ENCODE peak calls at places on chromosomes 4 and X, in four cellular contexts. One of them, this sample, is unnamed.

GRCh38 chr4:155552180-155552579 is 114.5 kb upstream of the GUCY1A1 start:
- DNase-seq in NCI-H446 treated with DMSO at 0.1 percent for 48 hours: no peak
- DNase-seq in sigmoid colon: no peak
- DNase-seq in astrocyte of the spinal cord: peak
- DNase-seq in this sample: no peak

GRCh38 chrX:20254712-20255299 is 11.9 kb downstream of the RPS6KA3 start:
- DNase-seq in astrocyte of the spinal cord: peak
- DNase-seq in NCI-H446 treated with DMSO at 0.1 percent for 48 hours: no peak
- DNase-seq in sigmoid colon: no peak
- DNase-seq in this sample: no peak

GRCh38 chrX:104351173-104351769 is 96.5 kb upstream of the ESX1 start:
- DNase-seq in NCI-H446 treated with DMSO at 0.1 percent for 48 hours: no peak
- DNase-seq in sigmoid colon: no peak
- DNase-seq in astrocyte of the spinal cord: peak
- DNase-seq in this sample: no peak

GRCh38 chrX:48086119-48086518 is 14.7 kb upstream of the ZNF630 start:
- DNase-seq in NCI-H446 treated with DMSO at 0.1 percent for 48 hours: no peak
- DNase-seq in astrocyte of the spinal cord: no peak
- DNase-seq in sigmoid colon: no peak
- DNase-seq in this sample: no peak

GRCh38 chr4:175542787-175543186 is 269.3 kb downstream of the GPM6A start:
- DNase-seq in astrocyte of the spinal cord: no peak
- DNase-seq in NCI-H446 treated with DMSO at 0.1 percent for 48 hours: peak
- DNase-seq in sigmoid colon: no peak
- DNase-seq in this sample: no peak

GRCh38 chr4:169099775-169100180 is 89.7 kb upstream of the CBR4 start:
- DNase-seq in astrocyte of the spinal cord: peak
- DNase-seq in sigmoid colon: peak
- DNase-seq in NCI-H446 treated with DMSO at 0.1 percent for 48 hours: no peak
- DNase-seq in this sample: no peak

GRCh38 chr4:40916880-40917279 is 167.1 kb downstream of the NSUN7 start:
- DNase-seq in NCI-H446 treated with DMSO at 0.1 percent for 48 hours: no peak
- DNase-seq in sigmoid colon: no peak
- DNase-seq in astrocyte of the spinal cord: no peak
- DNase-seq in this sample: no peak

GRCh38 chr4:67320645-67321044 is 224.7 kb downstream of the CENPC start:
- DNase-seq in sigmoid colon: no peak
- DNase-seq in astrocyte of the spinal cord: no peak
- DNase-seq in NCI-H446 treated with DMSO at 0.1 percent for 48 hours: no peak
- DNase-seq in this sample: no peak

GRCh38 chr4:16250665-16251365 is 24.5 kb upstream of the TAPT1 start:
- DNase-seq in NCI-H446 treated with DMSO at 0.1 percent for 48 hours: no peak
- DNase-seq in sigmoid colon: no peak
- DNase-seq in astrocyte of the spinal cord: no peak
- DNase-seq in this sample: no peak

GRCh38 chr4:168759321-168759720 is 250.7 kb downstream of the CBR4 start:
- DNase-seq in astrocyte of the spinal cord: no peak
- DNase-seq in sigmoid colon: no peak
- DNase-seq in NCI-H446 treated with DMSO at 0.1 percent for 48 hours: no peak
- DNase-seq in this sample: no peak

GRCh38 chrX:110394653-110395052 is 36.0 kb downstream of the RTL9 start:
- DNase-seq in astrocyte of the spinal cord: peak
- DNase-seq in sigmoid colon: no peak
- DNase-seq in NCI-H446 treated with DMSO at 0.1 percent for 48 hours: peak
- DNase-seq in this sample: no peak

GRCh38 chr4:9996319-9997110 is 24.8 kb downstream of the SLC2A9 start:
- DNase-seq in NCI-H446 treated with DMSO at 0.1 percent for 48 hours: no peak
- DNase-seq in astrocyte of the spinal cord: no peak
- DNase-seq in sigmoid colon: peak
- DNase-seq in this sample: no peak

GRCh38 chrX:40054793-40055192 is 43.0 kb downstream of the BCOR start:
- DNase-seq in sigmoid colon: no peak
- DNase-seq in NCI-H446 treated with DMSO at 0.1 percent for 48 hours: no peak
- DNase-seq in astrocyte of the spinal cord: no peak
- DNase-seq in this sample: no peak

GRCh38 chr4:125827338-125828074 is 512.8 kb downstream of the FAT4 start:
- DNase-seq in astrocyte of the spinal cord: no peak
- DNase-seq in NCI-H446 treated with DMSO at 0.1 percent for 48 hours: no peak
- DNase-seq in sigmoid colon: no peak
- DNase-seq in this sample: no peak

GRCh38 chrX:109614951-109615350 is 10.0 kb downstream of the KCNE5 start:
- DNase-seq in astrocyte of the spinal cord: no peak
- DNase-seq in NCI-H446 treated with DMSO at 0.1 percent for 48 hours: no peak
- DNase-seq in sigmoid colon: no peak
- DNase-seq in this sample: no peak

GRCh38 chr4:39850727-39851126 is 127.0 kb downstream of the PDS5A start:
- DNase-seq in sigmoid colon: no peak
- DNase-seq in astrocyte of the spinal cord: no peak
- DNase-seq in NCI-H446 treated with DMSO at 0.1 percent for 48 hours: no peak
- DNase-seq in this sample: no peak

GRCh38 chrX:121011254-121011653 is 25.7 kb upstream of the CT47A1 start:
- DNase-seq in astrocyte of the spinal cord: no peak
- DNase-seq in NCI-H446 treated with DMSO at 0.1 percent for 48 hours: no peak
- DNase-seq in sigmoid colon: no peak
- DNase-seq in this sample: no peak

GRCh38 chr4:188975271-188975670 is 836.0 kb downstream of the TRIML1 start:
- DNase-seq in NCI-H446 treated with DMSO at 0.1 percent for 48 hours: no peak
- DNase-seq in sigmoid colon: no peak
- DNase-seq in astrocyte of the spinal cord: no peak
- DNase-seq in this sample: no peak

GRCh38 chr4:151228196-151229119 is 48.5 kb upstream of the PRSS48 start:
- DNase-seq in astrocyte of the spinal cord: peak
- DNase-seq in sigmoid colon: no peak
- DNase-seq in NCI-H446 treated with DMSO at 0.1 percent for 48 hours: no peak
- DNase-seq in this sample: no peak

GRCh38 chr4:133156096-133156495 is 7.0 kb downstream of the PCDH10 start:
- DNase-seq in sigmoid colon: no peak
- DNase-seq in astrocyte of the spinal cord: peak
- DNase-seq in NCI-H446 treated with DMSO at 0.1 percent for 48 hours: no peak
- DNase-seq in this sample: no peak

GRCh38 chr4:172809319-172809718 is 359.3 kb upstream of the GALNT7 start:
- DNase-seq in astrocyte of the spinal cord: no peak
- DNase-seq in NCI-H446 treated with DMSO at 0.1 percent for 48 hours: no peak
- DNase-seq in sigmoid colon: no peak
- DNase-seq in this sample: no peak

GRCh38 chr4:13159041-13159620 is 325.0 kb downstream of the RAB28 start:
- DNase-seq in astrocyte of the spinal cord: no peak
- DNase-seq in sigmoid colon: no peak
- DNase-seq in NCI-H446 treated with DMSO at 0.1 percent for 48 hours: no peak
- DNase-seq in this sample: no peak

GRCh38 chr4:135838889-135839288 is 1637.3 kb upstream of the PABPC4L start:
- DNase-seq in sigmoid colon: no peak
- DNase-seq in astrocyte of the spinal cord: peak
- DNase-seq in NCI-H446 treated with DMSO at 0.1 percent for 48 hours: peak
- DNase-seq in this sample: no peak

GRCh38 chr4:8892556-8893226 is 21.1 kb upstream of the HMX1 start:
- DNase-seq in sigmoid colon: no peak
- DNase-seq in NCI-H446 treated with DMSO at 0.1 percent for 48 hours: no peak
- DNase-seq in astrocyte of the spinal cord: no peak
- DNase-seq in this sample: no peak

GRCh38 chr4:147207941-147208340 is 262.3 kb upstream of the TTC29 start:
- DNase-seq in astrocyte of the spinal cord: no peak
- DNase-seq in NCI-H446 treated with DMSO at 0.1 percent for 48 hours: no peak
- DNase-seq in sigmoid colon: no peak
- DNase-seq in this sample: no peak

GRCh38 chr4:20638825-20639224 is 61.4 kb upstream of the PACRGL start:
- DNase-seq in NCI-H446 treated with DMSO at 0.1 percent for 48 hours: no peak
- DNase-seq in sigmoid colon: no peak
- DNase-seq in astrocyte of the spinal cord: no peak
- DNase-seq in this sample: no peak

GRCh38 chrX:13398073-13398823 is 78.4 kb upstream of the ATXN3L start:
- DNase-seq in astrocyte of the spinal cord: peak
- DNase-seq in NCI-H446 treated with DMSO at 0.1 percent for 48 hours: no peak
- DNase-seq in sigmoid colon: peak
- DNase-seq in this sample: no peak

GRCh38 chr4:10083331-10083769 is 33.2 kb downstream of the WDR1 start:
- DNase-seq in sigmoid colon: peak
- DNase-seq in astrocyte of the spinal cord: no peak
- DNase-seq in NCI-H446 treated with DMSO at 0.1 percent for 48 hours: no peak
- DNase-seq in this sample: no peak

This sample was measured in NCI-H1694 treated with DMSO at 0.1 percent for 48 hours.